ENCODE peak calls at places on chromosomes 4 and X, in seven cellular contexts. O is HCT116, B is SK-N-SH, F is K562, C is H1, T is HepG2, H is GM12878. N is an unnamed sample.

GRCh38 chr4:92968556-92968955 is 664.8 kb downstream of the GRID2 start:
- DNase-seq in B (no peak), F (no peak), C (no peak), T (no peak), H (no peak), O (no peak), N (no peak)

GRCh38 chrX:141469469-141469868 is 115.1 kb downstream of the SPANXA1 start:
- DNase-seq in B (no peak), C (no peak), O (no peak), T (no peak), F (no peak), H (no peak), N (peak; percentile 31)

GRCh38 chr4:111880116-111880515 is 265.1 kb upstream of the FAM241A start:
- DNase-seq in H (no peak), C (no peak), T (no peak), B (no peak), F (no peak), O (no peak), N (no peak)

GRCh38 chr4:157220026-157220881 is at the start of gene GRIA2:
- DNase-seq in O (no peak), C (no peak), F (peak; percentile 6), T (peak; percentile 1), B (peak; percentile 89), H (no peak), N (peak; percentile 76)

GRCh38 chrX:119690921-119691716 is 1.8 kb downstream of the SEPTIN6 start:
- DNase-seq in B (peak; percentile 34), O (no peak), T (no peak), F (peak; percentile 75), C (no peak), H (no peak), N (no peak)

GRCh38 chr4:7798215-7798995 is 141.3 kb downstream of the AFAP1 start:
- DNase-seq in C (no peak), O (peak; percentile 2), B (no peak), H (no peak), T (no peak), F (no peak), N (no peak)

GRCh38 chrX:151776936-151777335 is 42.4 kb downstream of the CNGA2 start:
- DNase-seq in T (no peak), F (no peak), H (no peak), O (no peak), C (no peak), B (no peak), N (no peak)

GRCh38 chr4:162485486-162485885 is 321.7 kb upstream of the FSTL5 start:
- DNase-seq in O (no peak), B (no peak), T (no peak), H (no peak), C (no peak), F (no peak), N (no peak)

GRCh38 chrX:101550362-101550761 is at the start of gene ARMCX1:
- DNase-seq in O (no peak), T (no peak), C (peak; percentile 23), B (peak; percentile 74), H (no peak), F (no peak), N (peak; percentile 28)

GRCh38 chrX:104098151-104098808 is 14.0 kb upstream of the ZCCHC18 start:
- DNase-seq in F (peak; percentile 38), B (peak; percentile 52), C (no peak), H (no peak), O (peak; percentile 60), T (peak; percentile 22), N (peak; percentile 62)

GRCh38 chr4:85929926-85930325 is 429.9 kb downstream of the MAPK10 start:
- DNase-seq in T (peak; percentile 7), C (no peak), O (no peak), H (no peak), F (no peak), B (no peak), N (peak; percentile 19)

GRCh38 chrX:1165535-1166196 is 46.8 kb downstream of the CRLF2 start:
- DNase-seq in B (no peak), F (no peak), T (no peak), H (no peak), C (no peak), O (no peak), N (peak; percentile 28)

GRCh38 chrX:317424-318067 is 1.1 kb downstream of the GTPBP6 start:
- DNase-seq in F (peak; percentile 95), T (no peak), B (peak; percentile 96), H (no peak), C (no peak), O (no peak), N (no peak)

GRCh38 chr4:40283968-40284367 is 51.2 kb upstream of the CHRNA9 start:
- DNase-seq in O (peak; percentile 91), C (no peak), B (no peak), F (peak; percentile 30), T (no peak), H (no peak), N (no peak)

GRCh38 chr4:140188975-140189374 is 35.0 kb upstream of the MAML3 start:
- DNase-seq in T (no peak), O (no peak), H (no peak), B (no peak), F (no peak), C (no peak), N (no peak)

GRCh38 chr4:33518852-33519251 is 2725.5 kb downstream of the ARAP2 start:
- DNase-seq in B (no peak), C (no peak), O (no peak), F (no peak), H (no peak), T (no peak), N (no peak)

GRCh38 chrX:10239611-10240064 is 82.9 kb downstream of the CLCN4 start:
- DNase-seq in C (no peak), T (no peak), O (no peak), F (no peak), H (no peak), B (no peak), N (no peak)

DNA sequence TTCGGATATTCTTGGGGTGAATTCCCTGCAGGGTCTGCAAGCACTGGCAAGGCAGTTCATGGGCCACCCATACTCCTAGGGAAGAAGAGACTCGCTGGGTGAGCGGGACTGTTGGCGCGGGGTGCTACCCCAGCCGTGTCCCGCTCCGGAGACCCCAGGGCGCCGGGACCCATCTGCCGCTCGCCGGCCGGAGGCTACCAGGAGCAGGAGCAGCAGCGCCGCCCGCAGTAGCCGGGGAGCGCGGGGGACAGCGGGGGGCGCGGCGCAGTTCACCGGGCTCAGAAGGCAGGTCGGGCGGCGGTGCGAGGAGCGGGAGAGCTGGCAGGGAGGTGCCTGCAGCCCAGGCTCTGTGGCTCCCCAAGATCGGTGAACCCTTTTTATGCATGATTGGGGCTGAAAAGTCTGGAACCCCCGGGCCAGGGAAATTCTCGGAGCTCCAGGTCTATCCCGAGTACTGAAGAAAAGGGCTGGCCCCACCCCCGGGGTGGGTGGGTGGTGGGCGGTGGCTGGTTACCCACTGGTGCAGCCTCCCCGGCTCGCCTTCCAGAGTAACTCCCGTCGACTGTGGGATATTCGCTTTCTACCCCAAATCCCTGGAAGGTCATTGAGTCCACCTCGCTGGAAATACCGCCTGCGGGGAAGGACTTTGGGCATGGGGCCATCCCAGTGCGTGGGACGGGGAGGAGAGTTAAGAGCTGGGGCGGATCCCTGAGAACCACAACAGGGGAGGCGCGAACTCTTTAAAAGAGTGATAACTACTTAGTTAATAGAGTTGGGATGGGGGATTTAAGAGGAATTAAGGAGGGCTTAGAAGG is 37.6 kb downstream of the PF4 start:
- DNase-seq in T (no peak), C (no peak), H (no peak), B (peak; percentile 11), O (no peak), F (peak; percentile 30), N (no peak)
- TF ChIP-seq JUND in T (no peak), C (no peak), H (no peak), B (no peak), O (no peak), F (no peak), N (no peak)

GRCh38 chr4:113711883-113712662 is 49.5 kb downstream of the CAMK2D start:
- DNase-seq in O (no peak), H (no peak), B (no peak), C (no peak), T (no peak), F (no peak), N (no peak)

GRCh38 chr4:113708250-113708649 is 53.3 kb downstream of the CAMK2D start:
- DNase-seq in O (no peak), C (no peak), T (no peak), B (no peak), F (no peak), H (no peak), N (peak; percentile 35)

GRCh38 chr4:113701156-113701555 is 60.4 kb downstream of the CAMK2D start:
- DNase-seq in B (no peak), C (no peak), O (no peak), F (no peak), H (no peak), T (peak; percentile 32), N (no peak)

DNA sequence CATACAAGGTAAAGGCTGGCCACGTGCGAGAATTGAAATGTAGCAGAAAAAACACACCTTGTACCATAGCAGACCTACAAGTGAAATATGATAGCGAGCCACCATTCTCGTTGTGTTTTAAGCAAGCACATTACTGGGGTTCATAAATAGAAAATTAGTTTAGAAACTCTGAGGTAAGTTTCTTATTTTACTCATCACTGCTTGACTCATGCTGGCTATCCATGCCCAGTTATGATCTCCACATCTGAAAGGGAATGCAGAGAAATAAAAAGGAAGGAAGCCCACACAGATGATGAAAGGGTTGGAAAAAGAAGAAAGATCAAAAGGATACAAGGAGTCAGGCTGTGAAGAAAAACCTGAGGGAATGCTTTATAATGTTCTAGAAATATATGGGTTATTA is 54.5 kb downstream of the CAMK2D start:
- DNase-seq in F (no peak), H (no peak), T (no peak), B (no peak), C (no peak), O (no peak), N (no peak)
- TF ChIP-seq JUND in F (no peak), H (no peak), T (no peak), B (no peak), C (no peak), O (peak; percentile 65), N (no peak)

GRCh38 chr4:20612313-20612712 is 87.9 kb upstream of the PACRGL start:
- DNase-seq in T (no peak), O (no peak), B (no peak), C (no peak), F (no peak), H (no peak), N (no peak)
- TF ChIP-seq JUND in T (no peak), O (no peak), B (no peak), C (no peak), F (no peak), H (no peak), N (no peak)

GRCh38 chr4:188158336-188158735 is 19.1 kb downstream of the TRIML1 start:
- DNase-seq in F (no peak), H (no peak), O (no peak), C (no peak), B (no peak), T (no peak), N (no peak)

GRCh38 chr4:188160406-188160805 is 21.2 kb downstream of the TRIML1 start:
- DNase-seq in H (no peak), B (no peak), O (no peak), F (no peak), C (no peak), T (no peak), N (no peak)

GRCh38 chr4:188162698-188163097 is 23.5 kb downstream of the TRIML1 start:
- DNase-seq in H (no peak), B (peak; percentile 20), F (no peak), T (no peak), O (no peak), C (no peak), N (no peak)

DNA sequence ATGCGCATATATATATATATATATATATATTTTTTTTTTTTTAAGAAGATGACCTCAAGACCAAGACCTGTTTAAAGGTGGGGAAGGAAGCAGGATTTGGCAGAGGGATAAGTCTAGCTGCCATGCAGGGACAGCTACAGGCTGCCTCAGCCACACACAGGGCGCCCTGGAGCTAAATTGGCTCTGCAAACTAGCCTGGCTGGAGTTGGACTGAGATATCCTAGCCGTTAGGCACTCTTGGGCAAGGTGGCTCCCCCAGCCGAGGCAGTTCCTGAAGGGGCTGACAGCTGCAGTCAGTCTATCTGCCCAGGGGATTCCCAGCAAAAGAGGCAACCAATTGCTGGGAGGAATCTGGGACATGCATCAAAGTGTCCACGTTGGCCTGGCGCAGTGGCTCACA is 21.9 kb downstream of the TRIML1 start:
- DNase-seq in T (no peak), B (peak; percentile 38), C (no peak), F (no peak), O (no peak), H (no peak), N (peak; percentile 45)
- TF ChIP-seq JUND in T (no peak), B (no peak), C (no peak), F (no peak), O (no peak), H (no peak), N (no peak)

N was measured in T47D.